ENCODE peak calls at places on chromosomes 1 and 21, in six cellular contexts. W is GM12891, P is H1, K is HepG2, B is K562, M is GM12878. S is an unnamed sample.

GRCh38 chr1:225906467-225906866 is 17.5 kb upstream of the LEFTY1 start:
- DNase-seq in W (no peak), P (no peak), K (no peak), B (no peak), M (no peak), S (no peak)

GRCh38 chr1:21149430-21149861 is 27.3 kb downstream of the EIF4G3 start:
- DNase-seq in W (no peak), P (no peak), K (no peak), B (no peak), M (no peak), S (no peak)

GRCh38 chr1:12505176-12505575 is 112.8 kb downstream of the DHRS3 start:
- DNase-seq in W (no peak), P (no peak), K (no peak), B (no peak), M (no peak), S (no peak)

GRCh38 chr1:11923069-11923826 is 3.0 kb downstream of the KIAA2013 start:
- DNase-seq in W (no peak), P (no peak), K (no peak), B (no peak), M (no peak), S (no peak)

GRCh38 chr1:30645807-30646206 is 77.6 kb downstream of the MATN1 start:
- DNase-seq in W (no peak), P (no peak), K (no peak), B (no peak), M (no peak), S (no peak)

GRCh38 chr1:244435562-244436205 is 16.0 kb downstream of the ADSS2 start:
- DNase-seq in W (no peak), P (no peak), K (peak; percentile 58), B (no peak), M (no peak), S (no peak)

GRCh38 chr1:30881266-30882181 is 27.0 kb downstream of the SDC3 start:
- DNase-seq in W (no peak), P (no peak), K (no peak), B (no peak), M (peak; percentile 45), S (peak; percentile 59)

GRCh38 chr1:193308438-193308837 is 122.0 kb upstream of the B3GALT2 start:
- DNase-seq in W (no peak), P (no peak), K (no peak), B (no peak), M (no peak), S (no peak)

GRCh38 chr1:211830055-211830329 is 571 bp downstream of the LPGAT1 start:
- DNase-seq in W (no peak), P (no peak), K (no peak), B (no peak), M (no peak), S (no peak)

GRCh38 chr1:21607549-21608529 is 61.3 kb downstream of the RAP1GAP start:
- DNase-seq in W (peak; percentile 97), P (peak; percentile 100), K (peak; percentile 50), B (peak; percentile 99), M (peak; percentile 56), S (peak; percentile 87)

GRCh38 chr1:104706631-104707147 is 957.0 kb downstream of the AMY1C start:
- DNase-seq in W (no peak), P (no peak), K (peak; percentile 37), B (peak; percentile 12), M (peak; percentile 9), S (no peak)

GRCh38 chr1:1353389-1354151 is 4.4 kb upstream of the DVL1 start:
- DNase-seq in W (no peak), P (no peak), K (no peak), B (no peak), M (no peak), S (no peak)

GRCh38 chr1:28313710-28314510 is 14.9 kb upstream of the MED18 start:
- DNase-seq in W (no peak), P (no peak), K (peak; percentile 85), B (peak; percentile 42), M (no peak), S (no peak)

GRCh38 chr1:213055087-213055591 is 4.1 kb downstream of the RPS6KC1 start:
- DNase-seq in W (no peak), P (no peak), K (no peak), B (peak; percentile 55), M (no peak), S (no peak)

GRCh38 chr1:206001476-206001888 is 1.7 kb downstream of the RAB7B start:
- DNase-seq in W (no peak), P (no peak), K (no peak), B (peak; percentile 72), M (no peak), S (no peak)

GRCh38 chr1:209601809-209602657 is 18.5 kb downstream of the CAMK1G start:
- DNase-seq in W (no peak), P (no peak), K (peak; percentile 3), B (no peak), M (no peak), S (no peak)

GRCh38 chr1:170586942-170587593 is 55.1 kb downstream of the GORAB start:
- DNase-seq in W (no peak), P (no peak), K (no peak), B (no peak), M (no peak), S (no peak)

GRCh38 chr1:17010601-17011438 is 908 bp downstream of the ATP13A2 start:
- DNase-seq in W (no peak), P (no peak), K (no peak), B (peak; percentile 54), M (no peak), S (no peak)

GRCh38 chr1:13706058-13706457 is 6.1 kb downstream of the PRDM2 start:
- DNase-seq in W (no peak), P (no peak), K (no peak), B (no peak), M (no peak), S (no peak)
- TF ChIP-seq TAF1 in W (no peak), P (no peak), K (no peak), B (no peak), M (no peak), S (no peak)

DNA sequence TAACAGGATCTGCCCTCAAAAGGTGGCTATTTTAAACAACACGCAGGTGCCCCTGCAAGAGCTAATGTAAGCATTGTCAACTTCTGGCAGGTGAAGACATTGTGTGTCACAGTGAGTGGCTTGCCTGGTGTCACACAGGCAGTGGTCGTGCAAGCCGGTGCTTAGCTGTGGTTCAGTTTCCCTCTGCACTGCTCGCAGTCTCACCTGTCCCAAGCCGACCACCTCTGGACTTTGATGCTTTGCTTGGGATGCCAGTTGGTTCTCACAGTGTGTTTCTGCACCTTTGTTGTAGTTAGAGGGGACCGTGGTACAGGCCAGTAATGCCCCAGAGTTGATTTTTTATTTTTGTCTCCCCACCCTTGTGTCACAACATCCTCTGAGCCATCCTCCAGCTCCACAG is 85.2 kb downstream of the UCK2 start:
- DNase-seq in W (no peak), P (no peak), K (no peak), B (no peak), M (no peak), S (no peak)
- TF ChIP-seq POLR2AphosphoS5 in W (no peak), P (no peak), K (no peak), B (no peak), M (no peak), S (no peak)

GRCh38 chr21:41632748-41633475 is 125.0 kb upstream of the TMPRSS2 start:
- DNase-seq in W (no peak), P (no peak), K (no peak), B (no peak), M (no peak), S (no peak)

GRCh38 chr21:41634858-41635257 is 126.9 kb upstream of the TMPRSS2 start:
- DNase-seq in W (no peak), P (no peak), K (no peak), B (no peak), M (no peak), S (no peak)

GRCh38 chr21:41635874-41636273 is 127.9 kb upstream of the TMPRSS2 start:
- DNase-seq in W (no peak), P (no peak), K (no peak), B (no peak), M (no peak), S (no peak)

GRCh38 chr21:41633627-41634026 is 125.7 kb upstream of the TMPRSS2 start:
- DNase-seq in W (no peak), P (no peak), K (no peak), B (no peak), M (no peak), S (no peak)

DNA sequence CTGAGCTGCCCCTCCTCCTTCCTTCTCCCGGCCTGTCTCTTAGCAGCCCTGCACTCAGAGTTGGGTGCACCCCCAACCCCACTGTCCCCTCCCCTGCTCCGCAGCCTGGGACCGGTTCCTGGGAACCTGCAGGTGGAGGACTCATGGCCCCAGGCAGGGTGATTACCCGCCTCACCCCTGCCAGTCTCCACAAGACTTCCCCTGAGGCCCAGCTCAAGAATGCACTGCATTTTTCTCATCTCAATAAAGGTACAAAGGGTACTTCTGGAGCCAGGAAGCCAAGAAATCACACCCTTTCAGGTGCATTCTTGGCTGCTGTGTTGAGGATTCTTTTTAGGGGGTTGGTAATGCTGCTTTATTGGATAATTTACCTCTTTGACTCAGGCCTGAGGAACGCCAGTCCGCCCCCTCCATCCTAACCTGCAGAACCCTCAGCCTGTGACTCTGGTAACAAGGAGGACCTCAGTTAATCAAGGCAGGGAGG is 126.3 kb upstream of the TMPRSS2 start:
- DNase-seq in W (no peak), P (no peak), K (no peak), B (no peak), M (no peak), S (no peak)
- TF ChIP-seq POLR2A in W (no peak), P (no peak), K (no peak), B (no peak), M (no peak), S (no peak)

DNA sequence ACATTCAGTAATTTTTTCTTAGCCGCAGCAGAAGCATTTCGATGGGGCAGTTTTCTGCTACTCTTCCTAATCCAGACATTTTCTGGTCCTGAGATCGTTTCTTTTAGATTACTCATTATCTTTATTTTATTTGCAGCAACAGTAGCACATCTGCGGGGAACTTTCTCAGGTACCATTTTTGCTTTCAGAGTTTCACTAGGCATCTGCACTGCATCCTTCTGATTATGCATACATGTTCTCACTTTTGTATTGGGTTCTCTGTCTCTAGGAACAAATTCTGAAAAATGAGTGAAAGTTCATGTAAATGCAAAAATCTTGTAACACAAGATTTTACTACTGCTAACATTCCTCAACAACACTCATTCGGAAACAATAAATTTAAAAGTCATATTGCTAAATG is 3.9 kb upstream of the PSMG1 start:
- DNase-seq in W (no peak), P (no peak), K (no peak), B (no peak), M (no peak), S (no peak)
- TF ChIP-seq TAF1 in W (no peak), P (no peak), K (no peak), B (no peak), M (no peak), S (no peak)